ENCODE peak calls at places on chromosomes 11 and 22, in eight cellular contexts. Y, Z, J, V, B, T, P and A are unnamed samples.

GRCh38 chr11:68266121-68266891 is 5.5 kb downstream of the C11orf24 start:
- DNase-seq in Y (no peak), Z (no peak), J (peak; percentile 56), V (no peak), B (peak; percentile 80), T (no peak), P (no peak), A (no peak)

GRCh38 chr11:34263462-34264186 is 94.2 kb downstream of the ABTB2 start:
- DNase-seq in Y (no peak), Z (peak; percentile 29), J (no peak), V (peak; percentile 72), B (no peak), T (peak; percentile 18), P (no peak), A (no peak)

GRCh38 chr11:112196519-112197087 is 21.3 kb downstream of the BCO2 start:
- DNase-seq in Y (no peak), Z (no peak), J (no peak), V (no peak), B (no peak), T (no peak), P (no peak), A (no peak)

GRCh38 chr11:36160115-36160514 is 129.1 kb downstream of the COMMD9 start:
- DNase-seq in Y (no peak), Z (no peak), J (no peak), V (peak; percentile 30), B (no peak), T (no peak), P (no peak), A (no peak)

GRCh38 chr11:127018683-127019279 is 18.2 kb upstream of the KIRREL3 start:
- DNase-seq in Y (no peak), Z (no peak), J (no peak), V (no peak), B (no peak), T (no peak), P (no peak), A (no peak)

GRCh38 chr22:18085188-18085587 is 7.4 kb downstream of the PEX26 start:
- DNase-seq in Y (no peak), Z (no peak), J (no peak), V (peak; percentile 19), B (no peak), T (no peak), P (no peak), A (no peak)

GRCh38 chr22:37377927-37378326 is 49.4 kb downstream of the ELFN2 start:
- DNase-seq in Y (no peak), Z (peak; percentile 62), J (peak; percentile 70), V (no peak), B (peak; percentile 85), T (no peak), P (no peak), A (no peak)

GRCh38 chr11:48043111-48043997 is 63.0 kb downstream of the PTPRJ start:
- DNase-seq in Y (no peak), Z (no peak), J (peak; percentile 65), V (no peak), B (peak; percentile 78), T (no peak), P (no peak), A (no peak)

GRCh38 chr22:41106122-41106968 is 14.0 kb downstream of the EP300 start:
- DNase-seq in Y (no peak), Z (no peak), J (no peak), V (peak; percentile 65), B (no peak), T (no peak), P (peak; percentile 9), A (no peak)

GRCh38 chr11:78030429-78031325 is 7.6 kb upstream of the KCTD14 start:
- DNase-seq in Y (peak; percentile 45), Z (peak; percentile 94), J (no peak), V (peak; percentile 92), B (no peak), T (peak; percentile 99), P (no peak), A (peak; percentile 51)

GRCh38 chr11:42972741-42973140 is 339.1 kb upstream of the API5 start:
- DNase-seq in Y (no peak), Z (no peak), J (no peak), V (no peak), B (no peak), T (peak; percentile 96), P (no peak), A (no peak)

GRCh38 chr11:130178992-130179391 is 19.4 kb downstream of the ST14 start:
- DNase-seq in Y (no peak), Z (no peak), J (no peak), V (no peak), B (no peak), T (no peak), P (no peak), A (no peak)

GRCh38 chr11:65934014-65934413 is 11.3 kb upstream of the TSGA10IP start:
- DNase-seq in Y (no peak), Z (no peak), J (no peak), V (peak; percentile 70), B (no peak), T (no peak), P (no peak), A (no peak)

GRCh38 chr22:17580461-17581031 is 17.2 kb downstream of the SLC25A18 start:
- DNase-seq in Y (no peak), Z (no peak), J (no peak), V (peak; percentile 36), B (no peak), T (no peak), P (no peak), A (peak; percentile 49)

GRCh38 chr11:57379732-57380131 is 1.2 kb downstream of the PRG3 start:
- DNase-seq in Y (peak; percentile 53), Z (no peak), J (no peak), V (peak; percentile 24), B (no peak), T (no peak), P (no peak), A (no peak)

GRCh38 chr11:57309106-57310059 is 15.4 kb downstream of the TNKS1BP1 start:
- DNase-seq in Y (no peak), Z (no peak), J (no peak), V (no peak), B (no peak), T (no peak), P (no peak), A (no peak)

GRCh38 chr22:25745341-25746011 is 3.5 kb downstream of the MYO18B start:
- DNase-seq in Y (no peak), Z (no peak), J (no peak), V (peak; percentile 67), B (no peak), T (no peak), P (peak; percentile 20), A (no peak)

GRCh38 chr11:57763568-57763967 is 2.0 kb downstream of the CTNND1 start:
- DNase-seq in Y (no peak), Z (no peak), J (no peak), V (peak; percentile 54), B (no peak), T (no peak), P (no peak), A (peak; percentile 65)

GRCh38 chr22:36775966-36776669 is at the start of gene IFT27:
- DNase-seq in Y (peak; percentile 94), Z (peak; percentile 100), J (peak; percentile 100), V (peak; percentile 100), B (peak; percentile 100), T (peak; percentile 99), P (peak; percentile 94), A (peak; percentile 96)

GRCh38 chr22:44907765-44908737 is 101.8 kb downstream of the PHF21B start:
- DNase-seq in Y (no peak), Z (no peak), J (no peak), V (no peak), B (no peak), T (no peak), P (no peak), A (no peak)

GRCh38 chr22:41280065-41280464 is 5.9 kb downstream of the RANGAP1 start:
- DNase-seq in Y (no peak), Z (peak; percentile 2), J (no peak), V (no peak), B (no peak), T (peak; percentile 71), P (no peak), A (no peak)

GRCh38 chr22:47561115-47561675 is 798.7 kb downstream of the TBC1D22A start:
- DNase-seq in Y (no peak), Z (no peak), J (no peak), V (no peak), B (no peak), T (no peak), P (no peak), A (no peak)

GRCh38 chr22:29478326-29479276 is 1.4 kb upstream of the NEFH start:
- DNase-seq in Y (peak; percentile 51), Z (peak; percentile 34), J (no peak), V (no peak), B (peak; percentile 74), T (no peak), P (peak; percentile 21), A (peak; percentile 62)

GRCh38 chr11:63639195-63639832 is 25.1 kb upstream of the PLAAT3 start:
- DNase-seq in Y (no peak), Z (no peak), J (no peak), V (peak; percentile 64), B (peak; percentile 57), T (no peak), P (no peak), A (peak; percentile 13)

GRCh38 chr11:16350125-16350524 is 6.2 kb downstream of the SOX6 start:
- DNase-seq in Y (no peak), Z (no peak), J (no peak), V (no peak), B (no peak), T (no peak), P (no peak), A (no peak)

GRCh38 chr11:57566035-57566504 is 1.4 kb downstream of the UBE2L6 start:
- DNase-seq in Y (no peak), Z (no peak), J (peak; percentile 61), V (peak; percentile 60), B (peak; percentile 74), T (peak; percentile 3), P (peak; percentile 30), A (no peak)

GRCh38 chr11:126915430-126915829 is 85.1 kb downstream of the KIRREL3 start:
- DNase-seq in Y (no peak), Z (no peak), J (no peak), V (no peak), B (no peak), T (no peak), P (no peak), A (no peak)

GRCh38 chr11:61896665-61897386 is 5.5 kb upstream of the FADS3 start:
- DNase-seq in Y (no peak), Z (no peak), J (no peak), V (no peak), B (no peak), T (no peak), P (no peak), A (no peak)

GRCh38 chr11:128039140-128040021 is 548.0 kb downstream of the ETS1 start:
- DNase-seq in Y (no peak), Z (no peak), J (peak; percentile 8), V (peak; percentile 89), B (no peak), T (no peak), P (peak; percentile 81), A (no peak)

GRCh38 chr11:126140106-126140931 is 71.1 kb downstream of the RPUSD4 start:
- DNase-seq in Y (no peak), Z (no peak), J (no peak), V (peak; percentile 54), B (no peak), T (no peak), P (no peak), A (no peak)

GRCh38 chr11:27331984-27332383 is 31.0 kb downstream of the CCDC34 start:
- DNase-seq in Y (no peak), Z (no peak), J (no peak), V (peak; percentile 55), B (no peak), T (no peak), P (no peak), A (no peak)